ENCODE peak calls at places on chromosomes 7 and 10, in four cellular contexts. C is psoas muscle, N is sigmoid colon, O is fibroblast of lung. I is an unnamed sample.

GRCh38 chr10:45160266-45160665 is 155.1 kb downstream of the OR13A1 start:
- DNase-seq in C (no peak), N (no peak), O (peak; percentile 68), I (no peak)

GRCh38 chr10:27285093-27285492 is 44.5 kb upstream of the ACBD5 start:
- DNase-seq in C (no peak), N (no peak), O (peak; percentile 24), I (no peak)

GRCh38 chr7:74275401-74275881 is 13.8 kb upstream of the CLIP2 start:
- DNase-seq in C (no peak), N (no peak), O (no peak), I (no peak)

GRCh38 chr7:142795339-142795863 is 24.6 kb downstream of the PRSS2 start:
- DNase-seq in C (no peak), N (no peak), O (no peak), I (no peak)

GRCh38 chr10:121617176-121617575 is 18.9 kb upstream of the FGFR2 start:
- DNase-seq in C (no peak), N (no peak), O (no peak), I (no peak)

GRCh38 chr7:65731562-65732035 is 141.3 kb upstream of the VKORC1L1 start:
- DNase-seq in C (no peak), N (peak; percentile 63), O (peak; percentile 22), I (no peak)

GRCh38 chr10:3090914-3091313 is 23.6 kb downstream of the PFKP start:
- DNase-seq in C (no peak), N (no peak), O (peak; percentile 48), I (no peak)

GRCh38 chr10:4050061-4050460 is 265.1 kb upstream of the KLF6 start:
- DNase-seq in C (no peak), N (no peak), O (no peak), I (no peak)

GRCh38 chr7:132292803-132293202 is 283.5 kb downstream of the PLXNA4 start:
- DNase-seq in C (no peak), N (no peak), O (peak; percentile 18), I (no peak)

GRCh38 chr10:13086051-13086450 is 13.9 kb upstream of the OPTN start:
- DNase-seq in C (no peak), N (no peak), O (no peak), I (no peak)

DNA sequence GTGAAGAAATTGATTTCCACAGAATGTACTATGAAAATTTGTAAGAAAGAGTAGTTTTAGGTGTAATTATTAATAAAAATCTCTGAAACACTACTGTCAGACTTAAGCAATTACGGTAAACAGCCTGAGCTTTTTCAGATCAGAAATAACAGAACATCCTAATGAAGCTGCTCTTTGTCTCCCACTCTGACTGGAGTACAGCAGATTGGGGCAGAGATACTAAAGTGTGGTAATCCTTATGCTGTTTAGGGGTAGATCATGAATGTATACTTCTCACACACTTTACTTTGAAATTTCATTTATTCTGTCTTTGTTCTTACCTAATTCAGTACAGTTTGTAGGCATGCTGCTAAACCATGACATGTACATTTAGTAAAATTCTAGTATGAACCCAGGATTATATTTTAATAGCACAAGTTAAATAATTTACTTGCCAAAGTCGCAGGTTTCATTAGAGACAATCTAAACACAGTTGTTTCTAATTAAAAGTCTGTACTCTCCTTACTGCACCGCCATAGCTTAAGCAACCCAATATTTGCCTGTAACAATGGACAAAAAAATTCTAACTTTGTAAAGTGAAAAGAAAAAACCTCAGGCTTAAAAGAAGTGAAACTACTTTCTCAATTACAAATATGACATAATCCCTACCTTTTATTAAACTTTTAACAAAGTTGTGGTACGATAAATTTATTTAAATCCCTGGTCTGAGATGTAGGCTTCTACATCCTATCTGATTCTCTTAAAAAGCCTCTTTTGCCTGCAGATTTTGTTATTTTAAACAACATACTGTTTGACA is 88.8 kb downstream of the KMT2E start:
- DNase-seq in C (no peak), N (no peak), O (no peak), I (no peak)
- H3K36me3 ChIP-seq in C (peaks cover 5% of the 10 kb centered on the region), N (peaks cover 3% of the 10 kb centered on the region), O (peaks cover 6% of the 10 kb centered on the region), I (peaks cover 92% of the 10 kb centered on the region)

GRCh38 chr7:55178292-55178862 is 159.6 kb downstream of the EGFR start:
- DNase-seq in C (peak; percentile 38), N (no peak), O (no peak), I (peak; percentile 44)
- H3K4me1 ChIP-seq in C (peaks cover 17% of the 10 kb centered on the region), N (peaks cover 34% of the 10 kb centered on the region), O (peaks cover 11% of the 10 kb centered on the region), I (no peaks in the 10 kb centered on the region)

GRCh38 chr10:78002541-78003284 is 26.6 kb downstream of the POLR3A start:
- DNase-seq in C (no peak), N (no peak), O (no peak), I (no peak)
- H3K36me3 ChIP-seq in C (peaks cover 25% of the 10 kb centered on the region), N (peaks cover 33% of the 10 kb centered on the region), O (peaks cover 14% of the 10 kb centered on the region), I (peaks cover 99% of the 10 kb centered on the region)

GRCh38 chr10:80498039-80498832 is 39.5 kb upstream of the SH2D4B start:
- DNase-seq in C (peak; percentile 35), N (no peak), O (no peak), I (no peak)
- H3K4me1 ChIP-seq in C (peaks cover 54% of the 10 kb centered on the region), N (peaks cover 52% of the 10 kb centered on the region), O (peaks cover 31% of the 10 kb centered on the region), I (peaks cover 93% of the 10 kb centered on the region)

GRCh38 chr7:1981201-1981877 is 251.4 kb downstream of the MAD1L1 start:
- DNase-seq in C (peak; percentile 44), N (no peak), O (no peak), I (no peak)

GRCh38 chr7:1978656-1979590 is 253.8 kb downstream of the MAD1L1 start:
- DNase-seq in C (peak; percentile 30), N (no peak), O (no peak), I (no peak)

GRCh38 chr7:1985071-1985470 is 247.7 kb downstream of the MAD1L1 start:
- DNase-seq in C (peak; percentile 34), N (no peak), O (no peak), I (no peak)

GRCh38 chr7:1979591-1980560 is 252.9 kb downstream of the MAD1L1 start:
- DNase-seq in C (peak; percentile 49), N (no peak), O (no peak), I (no peak)

DNA sequence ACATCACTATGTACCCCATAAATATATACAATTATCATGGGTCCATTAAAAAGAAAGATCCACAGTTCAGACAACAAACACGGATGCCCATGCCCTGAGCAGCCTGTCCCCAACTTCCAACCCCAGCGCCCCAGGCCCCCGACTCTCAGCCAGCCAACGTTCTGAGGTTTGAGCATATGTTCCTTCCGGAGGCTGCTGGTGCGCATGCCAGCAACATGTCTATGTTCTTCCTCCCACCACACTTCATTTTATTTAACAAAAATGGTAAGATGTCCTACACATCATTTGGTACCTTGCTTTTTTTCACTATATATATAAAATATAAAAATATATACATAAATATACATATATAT is 250.9 kb downstream of the MAD1L1 start:
- DNase-seq in C (no peak), N (no peak), O (no peak), I (no peak)
- H3K36me3 ChIP-seq in C (no peaks in the 10 kb centered on the region), N (no peaks in the 10 kb centered on the region), O (no peaks in the 10 kb centered on the region), I (no peaks in the 10 kb centered on the region)

GRCh38 chr10:5107860-5108526 is 13.8 kb downstream of the AKR1C3 start:
- DNase-seq in C (no peak), N (no peak), O (no peak), I (no peak)
- H3K4me1 ChIP-seq in C (no peaks in the 10 kb centered on the region), N (no peaks in the 10 kb centered on the region), O (no peaks in the 10 kb centered on the region), I (no peaks in the 10 kb centered on the region)

GRCh38 chr7:152202056-152202455 is 176.6 kb downstream of the GALNT11 start:
- DNase-seq in C (no peak), N (no peak), O (peak; percentile 31), I (no peak)

GRCh38 chr7:152193882-152194281 is 168.4 kb downstream of the GALNT11 start:
- DNase-seq in C (no peak), N (no peak), O (no peak), I (no peak)

GRCh38 chr7:152200395-152200794 is 174.9 kb downstream of the GALNT11 start:
- DNase-seq in C (no peak), N (no peak), O (no peak), I (no peak)

GRCh38 chr7:152196391-152196790 is 170.9 kb downstream of the GALNT11 start:
- DNase-seq in C (no peak), N (no peak), O (no peak), I (no peak)
- H3K36me3 ChIP-seq in C (peaks cover 7% of the 10 kb centered on the region), N (peaks cover 10% of the 10 kb centered on the region), O (peaks cover 2% of the 10 kb centered on the region), I (peaks cover 82% of the 10 kb centered on the region)

DNA sequence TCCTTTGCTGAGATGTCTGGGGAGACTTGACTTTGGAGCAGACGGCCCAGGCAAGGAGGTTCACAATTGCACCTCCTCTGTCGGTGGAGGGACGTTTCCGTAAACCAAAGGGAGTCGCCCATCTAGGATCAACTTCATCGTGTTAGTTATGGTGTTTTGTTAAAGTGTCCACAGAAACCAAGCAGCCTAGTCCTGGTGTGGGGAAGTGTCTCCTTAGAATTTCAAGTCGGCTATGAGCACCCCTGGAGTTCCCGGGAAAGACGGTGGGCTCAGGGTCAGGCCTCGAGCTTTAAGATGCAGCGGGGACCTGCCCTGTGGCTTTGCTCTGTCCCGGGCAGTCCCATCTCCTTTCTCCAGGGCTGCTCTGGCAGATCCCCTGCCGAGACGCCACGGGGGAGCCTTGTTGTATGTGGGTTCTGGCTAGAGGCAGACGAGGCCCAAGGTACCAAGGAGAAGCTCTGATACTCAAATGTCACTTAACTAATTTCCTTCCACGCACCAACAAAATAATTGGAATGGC is 319.2 kb downstream of the ADARB2 start:
- DNase-seq in C (no peak), N (no peak), O (no peak), I (no peak)
- H3K4me1 ChIP-seq in C (no peaks in the 10 kb centered on the region), N (peaks cover 3% of the 10 kb centered on the region), O (no peaks in the 10 kb centered on the region), I (no peaks in the 10 kb centered on the region)

I was measured in RWPE2.